ENCODE peak calls at places on chromosomes 2 and 18, in five cellular contexts. M is heart right ventricle; O is CD4-positive, alpha-beta memory T cell; L is A549; F is pancreas. Z is an unnamed sample. For H3K4me1, the result is how much of the 10 kb centered on the place peaks cover.

GRCh38 chr2:203532957-203533695 is 2.0 kb downstream of the RAPH1 start:
- DNase-seq in M (peak), O (no peak), L (peak), F (no peak), Z (no peak)

GRCh38 chr2:119485336-119486110 is 38.8 kb downstream of the SCTR start:
- DNase-seq in M (peak), O (no peak), L (no peak), F (no peak), Z (no peak)

GRCh38 chr2:5673861-5674240 is 18.3 kb upstream of the SOX11 start:
- DNase-seq in M (no peak), O (no peak), L (no peak), F (no peak), Z (no peak)

GRCh38 chr2:240160291-240161086 is 20.0 kb upstream of the OTOS start:
- DNase-seq in M (no peak), O (no peak), L (no peak), F (no peak), Z (no peak)

GRCh38 chr2:127700527-127701192 is 637 bp upstream of the SFT2D3 start:
- DNase-seq in M (peak), O (no peak), L (peak), F (peak), Z (no peak)

GRCh38 chr2:42601076-42601475 is 32.6 kb downstream of the MTA3 start:
- DNase-seq in M (no peak), O (no peak), L (no peak), F (no peak), Z (no peak)

GRCh38 chr2:239266779-239267410 is 133.9 kb downstream of the HDAC4 start:
- DNase-seq in M (no peak), O (no peak), L (no peak), F (no peak), Z (no peak)

GRCh38 chr2:226427538-226428307 is 371.9 kb downstream of the IRS1 start:
- DNase-seq in M (no peak), O (no peak), L (peak), F (no peak), Z (no peak)

GRCh38 chr2:38572167-38572566 is 30.6 kb downstream of the HNRNPLL start:
- DNase-seq in M (no peak), O (no peak), L (no peak), F (no peak), Z (no peak)

GRCh38 chr2:148594216-148594615 is 50.3 kb upstream of the EPC2 start:
- DNase-seq in M (no peak), O (no peak), L (no peak), F (no peak), Z (no peak)

GRCh38 chr2:85409719-85410583 is at the start of gene CAPG:
- DNase-seq in M (no peak), O (peak), L (no peak), F (peak), Z (no peak)

GRCh38 chr18:23964282-23965238 is 50.0 kb upstream of the TTC39C start:
- DNase-seq in M (no peak), O (peak), L (no peak), F (no peak), Z (no peak)
- H3K27ac ChIP-seq in M (no peak), O (peak), L (no peak), F (peak), Z (no peak)

DNA sequence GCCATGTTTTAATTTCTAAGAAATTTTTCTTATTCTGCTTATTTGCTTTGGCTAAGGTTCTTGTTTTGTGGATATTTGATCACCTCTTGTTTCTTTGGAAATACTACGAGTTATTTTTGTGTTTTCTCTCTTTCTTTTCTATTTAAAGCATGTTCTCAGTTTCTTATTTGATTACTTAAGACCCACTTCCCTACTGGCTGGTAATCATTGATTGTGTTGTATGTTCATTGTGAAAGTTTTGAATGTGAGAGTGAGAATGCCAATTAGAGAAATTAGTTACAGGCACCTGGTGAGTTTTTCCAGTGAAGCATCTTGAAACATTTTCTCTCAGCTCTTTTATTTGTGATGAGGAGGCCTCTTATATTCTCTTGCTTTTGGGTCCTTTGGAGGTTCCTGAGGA is 226.7 kb upstream of the MC4R start:
- DNase-seq in M (no peak), O (no peak), L (no peak), F (no peak), Z (no peak)
- H3K4me3 ChIP-seq in M (no peak), O (no peak), L (no peak), F (no peak), Z (no peak)

GRCh38 chr2:108612153-108612513 is 77.9 kb downstream of the LIMS1 start:
- DNase-seq in M (no peak), O (peak), L (no peak), F (no peak), Z (no peak)

GRCh38 chr2:108613261-108614042 is 79.2 kb downstream of the LIMS1 start:
- DNase-seq in M (no peak), O (no peak), L (no peak), F (no peak), Z (no peak)

GRCh38 chr2:108614043-108614435 is 79.8 kb downstream of the LIMS1 start:
- DNase-seq in M (no peak), O (no peak), L (no peak), F (no peak), Z (no peak)

GRCh38 chr2:108612514-108613183 is 78.4 kb downstream of the LIMS1 start:
- DNase-seq in M (no peak), O (peak), L (no peak), F (no peak), Z (no peak)

GRCh38 chr2:108611021-108611420 is 76.8 kb downstream of the LIMS1 start:
- DNase-seq in M (no peak), O (no peak), L (no peak), F (no peak), Z (no peak)
- H3K4me1 ChIP-seq in M (under half), O (half or more), L (under half), F (under half), Z (under half)

GRCh38 chr2:159179696-159180095 is 106.8 kb downstream of the WDSUB1 start:
- DNase-seq in M (no peak), O (no peak), L (no peak), F (no peak), Z (no peak)
- H3K27ac ChIP-seq in M (no peak), O (no peak), L (no peak), F (no peak), Z (no peak)